ENCODE peak calls at places on chromosomes 6 and 20, in six cellular contexts. One of them, this sample, is unnamed. For H3K9me3, the result is how much of the 10 kb centered on the place peaks cover.

GRCh38 chr6:1611322-1611571 is 1.5 kb downstream of the FOXC1 start:
- DNase-seq in naive thymus-derived CD4-positive, alpha-beta T cell: no peak
- DNase-seq in CD4-positive, alpha-beta memory T cell: no peak
- DNase-seq in SJSA1: no peak
- DNase-seq in tibial artery: no peak
- DNase-seq in pancreas: peak
- DNase-seq in this sample: no peak

GRCh38 chr20:58496429-58496769 is 18.8 kb downstream of the APCDD1L start:
- DNase-seq in tibial artery: no peak
- DNase-seq in pancreas: no peak
- DNase-seq in SJSA1: no peak
- DNase-seq in naive thymus-derived CD4-positive, alpha-beta T cell: no peak
- DNase-seq in CD4-positive, alpha-beta memory T cell: no peak
- DNase-seq in this sample: no peak

GRCh38 chr20:23690581-23690980 is 1.7 kb upstream of the CST4 start:
- DNase-seq in tibial artery: no peak
- DNase-seq in CD4-positive, alpha-beta memory T cell: no peak
- DNase-seq in naive thymus-derived CD4-positive, alpha-beta T cell: no peak
- DNase-seq in SJSA1: no peak
- DNase-seq in pancreas: no peak
- DNase-seq in this sample: no peak

GRCh38 chr6:155883741-155884140 is 428.1 kb upstream of the NOX3 start:
- DNase-seq in naive thymus-derived CD4-positive, alpha-beta T cell: no peak
- DNase-seq in tibial artery: no peak
- DNase-seq in pancreas: no peak
- DNase-seq in CD4-positive, alpha-beta memory T cell: no peak
- DNase-seq in SJSA1: peak
- DNase-seq in this sample: no peak

GRCh38 chr6:117740605-117741004 is 65.3 kb downstream of the NUS1 start:
- DNase-seq in SJSA1: no peak
- DNase-seq in pancreas: no peak
- DNase-seq in naive thymus-derived CD4-positive, alpha-beta T cell: no peak
- DNase-seq in tibial artery: no peak
- DNase-seq in CD4-positive, alpha-beta memory T cell: no peak
- DNase-seq in this sample: no peak

GRCh38 chr20:8082999-8083398 is 49.1 kb upstream of the PLCB1 start:
- DNase-seq in SJSA1: no peak
- DNase-seq in naive thymus-derived CD4-positive, alpha-beta T cell: no peak
- DNase-seq in tibial artery: no peak
- DNase-seq in pancreas: no peak
- DNase-seq in CD4-positive, alpha-beta memory T cell: no peak
- DNase-seq in this sample: no peak

GRCh38 chr20:44187763-44188709 is 1.0 kb upstream of the JPH2 start:
- DNase-seq in CD4-positive, alpha-beta memory T cell: no peak
- DNase-seq in tibial artery: no peak
- DNase-seq in naive thymus-derived CD4-positive, alpha-beta T cell: no peak
- DNase-seq in pancreas: no peak
- DNase-seq in SJSA1: no peak
- DNase-seq in this sample: no peak

GRCh38 chr6:130752292-130752691 is 74.9 kb upstream of the SMLR1 start:
- DNase-seq in SJSA1: no peak
- DNase-seq in tibial artery: no peak
- DNase-seq in pancreas: no peak
- DNase-seq in naive thymus-derived CD4-positive, alpha-beta T cell: no peak
- DNase-seq in CD4-positive, alpha-beta memory T cell: no peak
- DNase-seq in this sample: no peak

GRCh38 chr6:108902389-108902792 is 54.2 kb downstream of the ARMC2 start:
- DNase-seq in tibial artery: no peak
- DNase-seq in naive thymus-derived CD4-positive, alpha-beta T cell: no peak
- DNase-seq in pancreas: no peak
- DNase-seq in SJSA1: peak
- DNase-seq in CD4-positive, alpha-beta memory T cell: no peak
- DNase-seq in this sample: no peak

GRCh38 chr20:19986419-19986818 is 30.7 kb upstream of the NAA20 start:
- DNase-seq in CD4-positive, alpha-beta memory T cell: no peak
- DNase-seq in pancreas: no peak
- DNase-seq in SJSA1: peak
- DNase-seq in tibial artery: no peak
- DNase-seq in naive thymus-derived CD4-positive, alpha-beta T cell: no peak
- DNase-seq in this sample: no peak

GRCh38 chr6:164401871-164402270 is 907.5 kb downstream of the C6orf118 start:
- DNase-seq in tibial artery: no peak
- DNase-seq in SJSA1: no peak
- DNase-seq in pancreas: no peak
- DNase-seq in CD4-positive, alpha-beta memory T cell: no peak
- DNase-seq in naive thymus-derived CD4-positive, alpha-beta T cell: no peak
- DNase-seq in this sample: no peak

GRCh38 chr6:46010771-46011170 is 4.9 kb downstream of the CLIC5 start:
- DNase-seq in SJSA1: peak
- DNase-seq in naive thymus-derived CD4-positive, alpha-beta T cell: no peak
- DNase-seq in tibial artery: no peak
- DNase-seq in pancreas: no peak
- DNase-seq in CD4-positive, alpha-beta memory T cell: no peak
- DNase-seq in this sample: no peak

GRCh38 chr6:44266347-44266746 is 996 bp upstream of the NFKBIE start:
- DNase-seq in CD4-positive, alpha-beta memory T cell: no peak
- DNase-seq in pancreas: no peak
- DNase-seq in tibial artery: no peak
- DNase-seq in SJSA1: no peak
- DNase-seq in naive thymus-derived CD4-positive, alpha-beta T cell: no peak
- DNase-seq in this sample: no peak

GRCh38 chr6:130233332-130233731 is 10.6 kb upstream of the SAMD3 start:
- DNase-seq in tibial artery: no peak
- DNase-seq in pancreas: no peak
- DNase-seq in naive thymus-derived CD4-positive, alpha-beta T cell: no peak
- DNase-seq in SJSA1: no peak
- DNase-seq in CD4-positive, alpha-beta memory T cell: no peak
- DNase-seq in this sample: no peak

GRCh38 chr6:75098709-75099108 is 107.1 kb downstream of the COL12A1 start:
- DNase-seq in SJSA1: peak
- DNase-seq in tibial artery: peak
- DNase-seq in naive thymus-derived CD4-positive, alpha-beta T cell: no peak
- DNase-seq in CD4-positive, alpha-beta memory T cell: no peak
- DNase-seq in pancreas: no peak
- DNase-seq in this sample: no peak

GRCh38 chr6:130503146-130503545 is 137.3 kb downstream of the TMEM200A start:
- DNase-seq in tibial artery: no peak
- DNase-seq in naive thymus-derived CD4-positive, alpha-beta T cell: no peak
- DNase-seq in SJSA1: no peak
- DNase-seq in CD4-positive, alpha-beta memory T cell: no peak
- DNase-seq in pancreas: no peak
- DNase-seq in this sample: no peak

GRCh38 chr20:47466704-47467459 is 34.8 kb upstream of the NCOA3 start:
- DNase-seq in pancreas: no peak
- DNase-seq in CD4-positive, alpha-beta memory T cell: no peak
- DNase-seq in SJSA1: no peak
- DNase-seq in naive thymus-derived CD4-positive, alpha-beta T cell: no peak
- DNase-seq in tibial artery: no peak
- DNase-seq in this sample: no peak

GRCh38 chr20:63099426-63100267 is 92.9 kb upstream of the BHLHE23 start:
- DNase-seq in CD4-positive, alpha-beta memory T cell: no peak
- DNase-seq in SJSA1: no peak
- DNase-seq in tibial artery: peak
- DNase-seq in naive thymus-derived CD4-positive, alpha-beta T cell: no peak
- DNase-seq in pancreas: peak
- DNase-seq in this sample: no peak

GRCh38 chr20:60209048-60209447 is 250.8 kb downstream of the CDH26 start:
- DNase-seq in naive thymus-derived CD4-positive, alpha-beta T cell: no peak
- DNase-seq in SJSA1: no peak
- DNase-seq in pancreas: no peak
- DNase-seq in tibial artery: no peak
- DNase-seq in CD4-positive, alpha-beta memory T cell: no peak
- DNase-seq in this sample: no peak

GRCh38 chr6:108661982-108662381 is 101.3 kb downstream of the FOXO3 start:
- DNase-seq in tibial artery: no peak
- DNase-seq in SJSA1: no peak
- DNase-seq in CD4-positive, alpha-beta memory T cell: no peak
- DNase-seq in pancreas: no peak
- DNase-seq in naive thymus-derived CD4-positive, alpha-beta T cell: no peak
- DNase-seq in this sample: no peak

GRCh38 chr6:151387581-151387980 is 3.8 kb downstream of the ZBTB2 start:
- DNase-seq in SJSA1: no peak
- DNase-seq in CD4-positive, alpha-beta memory T cell: no peak
- DNase-seq in pancreas: no peak
- DNase-seq in naive thymus-derived CD4-positive, alpha-beta T cell: no peak
- DNase-seq in tibial artery: no peak
- DNase-seq in this sample: no peak

GRCh38 chr6:36914227-36914794 is 28.6 kb downstream of the C6orf89 start:
- DNase-seq in naive thymus-derived CD4-positive, alpha-beta T cell: no peak
- DNase-seq in SJSA1: no peak
- DNase-seq in CD4-positive, alpha-beta memory T cell: peak
- DNase-seq in pancreas: no peak
- DNase-seq in tibial artery: no peak
- DNase-seq in this sample: peak

GRCh38 chr6:16752206-16752867 is 8.9 kb downstream of the ATXN1 start:
- DNase-seq in CD4-positive, alpha-beta memory T cell: no peak
- DNase-seq in naive thymus-derived CD4-positive, alpha-beta T cell: no peak
- DNase-seq in SJSA1: peak
- DNase-seq in pancreas: no peak
- DNase-seq in tibial artery: no peak
- DNase-seq in this sample: no peak

GRCh38 chr6:5644523-5645183 is 362.1 kb downstream of the NRN1 start:
- DNase-seq in pancreas: no peak
- DNase-seq in CD4-positive, alpha-beta memory T cell: no peak
- DNase-seq in tibial artery: no peak
- DNase-seq in SJSA1: no peak
- DNase-seq in naive thymus-derived CD4-positive, alpha-beta T cell: no peak
- DNase-seq in this sample: no peak

GRCh38 chr6:36979343-36979742 is 6.7 kb downstream of the MTCH1 start:
- DNase-seq in SJSA1: no peak
- DNase-seq in CD4-positive, alpha-beta memory T cell: peak
- DNase-seq in tibial artery: no peak
- DNase-seq in naive thymus-derived CD4-positive, alpha-beta T cell: peak
- DNase-seq in pancreas: no peak
- DNase-seq in this sample: no peak

GRCh38 chr6:107732461-107732860 is 91.7 kb downstream of the SCML4 start:
- DNase-seq in tibial artery: no peak
- DNase-seq in naive thymus-derived CD4-positive, alpha-beta T cell: no peak
- DNase-seq in pancreas: no peak
- DNase-seq in CD4-positive, alpha-beta memory T cell: no peak
- DNase-seq in SJSA1: no peak
- DNase-seq in this sample: no peak

GRCh38 chr6:56193846-56194245 is 53.5 kb downstream of the COL21A1 start:
- DNase-seq in pancreas: no peak
- DNase-seq in SJSA1: no peak
- DNase-seq in tibial artery: no peak
- DNase-seq in naive thymus-derived CD4-positive, alpha-beta T cell: no peak
- DNase-seq in CD4-positive, alpha-beta memory T cell: no peak
- DNase-seq in this sample: no peak

GRCh38 chr6:13318821-13319220 is 9.5 kb downstream of the TBC1D7 start:
- DNase-seq in SJSA1: no peak
- DNase-seq in tibial artery: no peak
- DNase-seq in CD4-positive, alpha-beta memory T cell: no peak
- DNase-seq in naive thymus-derived CD4-positive, alpha-beta T cell: no peak
- DNase-seq in pancreas: no peak
- DNase-seq in this sample: no peak

GRCh38 chr20:1185316-1185741 is 548 bp upstream of the TMEM74B start:
- DNase-seq in CD4-positive, alpha-beta memory T cell: no peak
- DNase-seq in naive thymus-derived CD4-positive, alpha-beta T cell: peak
- DNase-seq in pancreas: peak
- DNase-seq in SJSA1: no peak
- DNase-seq in tibial artery: no peak
- DNase-seq in this sample: no peak

GRCh38 chr6:101401792-101402617 is 8.5 kb downstream of the GRIK2 start:
- DNase-seq in SJSA1: no peak
- DNase-seq in CD4-positive, alpha-beta memory T cell: no peak
- DNase-seq in pancreas: no peak
- DNase-seq in tibial artery: no peak
- DNase-seq in naive thymus-derived CD4-positive, alpha-beta T cell: no peak
- DNase-seq in this sample: no peak

GRCh38 chr6:111105578-111105977 is 18.3 kb downstream of the SLC16A10 start:
- DNase-seq in CD4-positive, alpha-beta memory T cell: no peak
- DNase-seq in pancreas: peak
- DNase-seq in naive thymus-derived CD4-positive, alpha-beta T cell: no peak
- DNase-seq in SJSA1: peak
- DNase-seq in tibial artery: no peak
- DNase-seq in this sample: no peak

GRCh38 chr20:35174458-35175216 is 2.8 kb downstream of the PROCR start:
- DNase-seq in naive thymus-derived CD4-positive, alpha-beta T cell: no peak
- DNase-seq in pancreas: peak
- DNase-seq in tibial artery: no peak
- DNase-seq in CD4-positive, alpha-beta memory T cell: no peak
- DNase-seq in SJSA1: no peak
- DNase-seq in this sample: no peak

GRCh38 chr20:53381568-53382262 is 211.9 kb downstream of the ZNF217 start:
- DNase-seq in SJSA1: no peak
- DNase-seq in CD4-positive, alpha-beta memory T cell: no peak
- DNase-seq in tibial artery: no peak
- DNase-seq in naive thymus-derived CD4-positive, alpha-beta T cell: no peak
- DNase-seq in pancreas: no peak
- DNase-seq in this sample: no peak
- H3K9me3 ChIP-seq in SJSA1: under half
- H3K9me3 ChIP-seq in CD4-positive, alpha-beta memory T cell: under half
- H3K9me3 ChIP-seq in tibial artery: under half
- H3K9me3 ChIP-seq in naive thymus-derived CD4-positive, alpha-beta T cell: under half
- H3K9me3 ChIP-seq in pancreas: under half
- H3K9me3 ChIP-seq in this sample: under half

DNA sequence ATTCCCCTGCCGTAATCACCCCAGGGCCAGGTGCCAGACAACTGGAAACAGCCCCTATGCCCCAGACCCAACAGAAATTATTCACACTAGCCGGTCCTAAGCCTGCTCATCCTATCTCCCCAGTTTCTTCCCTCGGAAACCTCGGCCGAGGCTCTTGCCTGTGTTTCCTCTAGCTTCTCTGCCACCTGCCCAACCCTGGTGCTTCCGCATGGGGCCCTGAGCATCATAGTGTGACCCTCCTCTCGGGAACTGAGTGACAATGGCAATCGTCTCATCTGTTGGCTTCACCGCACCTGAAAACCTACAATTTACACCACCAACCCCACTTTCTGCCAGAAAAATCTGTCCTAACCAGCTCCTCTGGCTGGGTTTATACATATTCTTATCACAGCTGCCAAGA is 257.3 kb downstream of the SOD2 start:
- DNase-seq in tibial artery: no peak
- DNase-seq in SJSA1: no peak
- DNase-seq in CD4-positive, alpha-beta memory T cell: no peak
- DNase-seq in naive thymus-derived CD4-positive, alpha-beta T cell: no peak
- DNase-seq in pancreas: no peak
- DNase-seq in this sample: no peak
- H3K9me3 ChIP-seq in tibial artery: under half
- H3K9me3 ChIP-seq in SJSA1: under half
- H3K9me3 ChIP-seq in CD4-positive, alpha-beta memory T cell: under half
- H3K9me3 ChIP-seq in naive thymus-derived CD4-positive, alpha-beta T cell: under half
- H3K9me3 ChIP-seq in pancreas: under half
- H3K9me3 ChIP-seq in this sample: under half

GRCh38 chr6:34437644-34437970 is 11.7 kb upstream of the RPS10 start:
- DNase-seq in SJSA1: no peak
- DNase-seq in tibial artery: no peak
- DNase-seq in naive thymus-derived CD4-positive, alpha-beta T cell: no peak
- DNase-seq in CD4-positive, alpha-beta memory T cell: no peak
- DNase-seq in pancreas: no peak
- DNase-seq in this sample: no peak
- H3K9me3 ChIP-seq in SJSA1: under half
- H3K9me3 ChIP-seq in tibial artery: under half
- H3K9me3 ChIP-seq in naive thymus-derived CD4-positive, alpha-beta T cell: under half
- H3K9me3 ChIP-seq in CD4-positive, alpha-beta memory T cell: under half
- H3K9me3 ChIP-seq in pancreas: under half
- H3K9me3 ChIP-seq in this sample: under half

GRCh38 chr6:127118505-127119360 is at the start of gene RSPO3:
- DNase-seq in naive thymus-derived CD4-positive, alpha-beta T cell: no peak
- DNase-seq in CD4-positive, alpha-beta memory T cell: no peak
- DNase-seq in pancreas: peak
- DNase-seq in SJSA1: no peak
- DNase-seq in tibial artery: peak
- DNase-seq in this sample: no peak
- H3K9me3 ChIP-seq in naive thymus-derived CD4-positive, alpha-beta T cell: under half
- H3K9me3 ChIP-seq in CD4-positive, alpha-beta memory T cell: under half
- H3K9me3 ChIP-seq in pancreas: under half
- H3K9me3 ChIP-seq in SJSA1: under half
- H3K9me3 ChIP-seq in tibial artery: under half
- H3K9me3 ChIP-seq in this sample: under half